ENCODE peak calls at places on chromosomes 11 and 22, in six cellular contexts. Q, Y, M, R, O and W are unnamed samples.

GRCh38 chr22:50714631-50715179 is 23.3 kb upstream of the ACR start:
- DNase-seq in Q (no peak), R (no peak), O (no peak), M (no peak), Y (no peak), W (no peak)

GRCh38 chr22:17781319-17782031 is 7.2 kb upstream of the BID start:
- DNase-seq in R (no peak), Y (peak; percentile 94), Q (no peak), M (peak; percentile 92), O (no peak), W (peak; percentile 92)

GRCh38 chr11:114128399-114128798 is 68.9 kb downstream of the ZBTB16 start:
- DNase-seq in R (no peak), M (no peak), O (no peak), Q (no peak), Y (no peak), W (no peak)

GRCh38 chr11:12402691-12403120 is 25.3 kb downstream of the PARVA start:
- DNase-seq in Y (no peak), Q (no peak), O (no peak), M (no peak), R (no peak), W (no peak)

GRCh38 chr11:95081412-95081811 is 8.2 kb upstream of the ENDOD1 start:
- DNase-seq in M (no peak), R (peak; percentile 36), O (no peak), Y (no peak), Q (no peak), W (no peak)

GRCh38 chr11:123567466-123567865 is 87.0 kb downstream of the SCN3B start:
- DNase-seq in R (no peak), Q (no peak), Y (no peak), M (no peak), O (no peak), W (no peak)

GRCh38 chr11:64355078-64355940 is 3.7 kb upstream of the RPS6KA4 start:
- DNase-seq in R (peak; percentile 89), O (peak; percentile 85), M (peak; percentile 68), Y (peak; percentile 77), Q (peak; percentile 77), W (peak; percentile 60)

GRCh38 chr11:111735262-111736116 is 30.7 kb downstream of the PPP2R1B start:
- DNase-seq in M (peak; percentile 95), R (peak; percentile 86), Y (peak; percentile 99), O (peak; percentile 84), Q (peak; percentile 63), W (peak; percentile 97)

GRCh38 chr11:108654994-108655631 is 9.8 kb upstream of the DDX10 start:
- DNase-seq in O (no peak), Y (peak; percentile 56), R (no peak), Q (no peak), M (peak; percentile 46), W (peak; percentile 49)

GRCh38 chr11:615453-616319 is at the start of gene IRF7:
- DNase-seq in O (peak; percentile 93), M (peak; percentile 82), Y (peak; percentile 80), R (peak; percentile 97), Q (peak; percentile 97), W (peak; percentile 73)

GRCh38 chr22:47592791-47593190 is 830.3 kb downstream of the TBC1D22A start:
- DNase-seq in M (no peak), O (no peak), Y (no peak), Q (no peak), R (no peak), W (no peak)

GRCh38 chr22:43829904-43830851 is 18.1 kb upstream of the EFCAB6 start:
- DNase-seq in R (peak; percentile 91), M (no peak), O (peak; percentile 58), Q (peak; percentile 43), Y (peak; percentile 54), W (no peak)

GRCh38 chr11:62603072-62603408 is 1.4 kb upstream of the MTA2 start:
- DNase-seq in O (peak; percentile 62), R (peak; percentile 31), Y (no peak), Q (no peak), M (no peak), W (no peak)

GRCh38 chr22:30872282-30873041 is 96.1 kb downstream of the MORC2 start:
- DNase-seq in Q (no peak), Y (no peak), M (no peak), O (no peak), R (peak; percentile 7), W (no peak)

DNA sequence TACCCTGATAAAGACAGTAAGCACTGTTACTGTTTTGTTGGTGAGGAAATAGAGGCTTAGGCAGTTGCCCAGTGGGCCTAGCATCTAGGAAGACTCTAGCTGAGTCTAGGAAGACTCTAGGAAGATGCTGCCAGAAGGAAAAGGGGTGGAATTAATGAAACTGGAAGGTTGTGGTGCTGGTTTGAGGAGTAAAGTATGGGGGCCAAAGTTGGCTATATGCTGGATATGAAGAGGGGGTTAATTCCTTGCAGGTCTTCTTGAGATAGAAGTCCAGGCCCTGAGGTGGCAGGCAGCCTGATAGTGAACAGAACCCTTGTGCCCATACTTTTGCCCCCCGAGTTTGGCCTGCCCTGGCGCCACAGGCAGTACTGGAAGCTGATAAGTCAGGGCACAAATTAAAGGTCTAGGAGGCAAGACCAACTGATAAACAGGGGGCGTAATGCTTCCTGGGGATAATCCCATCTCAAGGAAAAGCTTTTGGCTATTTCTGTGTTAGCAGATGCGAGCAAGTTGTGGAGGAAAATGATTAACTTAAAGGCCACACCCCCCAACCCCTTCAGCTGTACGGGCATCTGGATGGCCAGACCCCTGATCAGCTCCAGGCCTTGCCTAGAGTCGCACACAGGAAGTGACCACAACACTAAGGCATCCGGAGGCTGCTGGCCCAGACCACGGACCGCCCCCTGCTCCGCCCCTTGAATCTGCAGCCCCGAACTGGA is 3.1 kb downstream of the ILK start:
- DNase-seq in M (peak; percentile 83), O (peak; percentile 95), Q (peak; percentile 90), R (peak; percentile 95), Y (peak; percentile 95), W (peak; percentile 86)
- H3K4me3 ChIP-seq in M (no peak overlapping the region), O (peak overlapping the region; percentile 28), Q (no peak overlapping the region), R (peak overlapping the region; percentile 77), Y (peak overlapping the region; percentile 0), W (no peak overlapping the region)

DNA sequence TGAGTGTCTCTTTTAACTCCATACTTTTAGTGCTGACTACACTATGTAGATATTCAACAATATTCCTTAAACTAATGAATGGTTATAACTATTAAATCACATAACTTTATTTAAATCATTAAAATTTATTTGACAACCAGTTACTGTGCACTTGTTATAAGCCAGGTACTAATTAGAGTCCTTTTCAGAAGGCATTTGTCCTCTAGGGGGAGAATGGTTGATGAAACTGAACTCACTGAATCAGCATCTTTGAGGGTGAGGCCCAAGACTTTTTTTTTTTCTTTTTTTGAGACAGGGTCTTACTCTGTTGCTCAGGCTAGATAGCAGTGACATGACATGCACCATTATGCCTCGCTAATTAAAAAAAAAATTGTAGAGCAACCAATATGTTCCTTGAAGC is 515.6 kb upstream of the CCDC90B start:
- DNase-seq in R (no peak), Q (no peak), M (no peak), Y (no peak), O (no peak), W (peak; percentile 18)
- TF ChIP-seq CTCF in R (no peak), Q (no peak), M (peak; percentile 22), Y (no peak), O (no peak), W (no peak)

GRCh38 chr11:75884321-75884720 is 69.3 kb downstream of the UVRAG start:
- DNase-seq in Q (no peak), O (no peak), R (no peak), Y (no peak), M (no peak), W (no peak)

GRCh38 chr11:75874942-75875341 is 59.9 kb downstream of the UVRAG start:
- DNase-seq in Y (no peak), R (no peak), Q (no peak), M (no peak), O (no peak), W (no peak)

GRCh38 chr11:75878968-75879367 is 64.0 kb downstream of the UVRAG start:
- DNase-seq in M (no peak), Y (no peak), Q (no peak), R (no peak), O (no peak), W (no peak)

GRCh38 chr11:75879737-75880136 is 64.7 kb downstream of the UVRAG start:
- DNase-seq in O (no peak), M (no peak), Y (no peak), R (no peak), Q (no peak), W (no peak)
- H3K36me3 ChIP-seq in O (no peaks in the 10 kb centered on the region), M (no peaks in the 10 kb centered on the region), Y (peaks cover 1% of the 10 kb centered on the region), R (no peaks in the 10 kb centered on the region), Q (peaks cover 2% of the 10 kb centered on the region), W (no peaks in the 10 kb centered on the region)

GRCh38 chr11:44308923-44309482 is 936 bp downstream of the ALX4 start:
- DNase-seq in Q (no peak), O (no peak), M (no peak), R (no peak), Y (no peak), W (no peak)

GRCh38 chr11:44310198-44310455 is 188 bp upstream of the ALX4 start:
- DNase-seq in R (no peak), M (no peak), Q (no peak), Y (no peak), O (no peak), W (no peak)

GRCh38 chr11:44310456-44311272 is 725 bp upstream of the ALX4 start:
- DNase-seq in Q (no peak), Y (no peak), M (no peak), O (no peak), R (no peak), W (no peak)

GRCh38 chr11:44308256-44308922 is 1.6 kb downstream of the ALX4 start:
- DNase-seq in M (no peak), R (no peak), Y (no peak), Q (no peak), O (no peak), W (no peak)

DNA sequence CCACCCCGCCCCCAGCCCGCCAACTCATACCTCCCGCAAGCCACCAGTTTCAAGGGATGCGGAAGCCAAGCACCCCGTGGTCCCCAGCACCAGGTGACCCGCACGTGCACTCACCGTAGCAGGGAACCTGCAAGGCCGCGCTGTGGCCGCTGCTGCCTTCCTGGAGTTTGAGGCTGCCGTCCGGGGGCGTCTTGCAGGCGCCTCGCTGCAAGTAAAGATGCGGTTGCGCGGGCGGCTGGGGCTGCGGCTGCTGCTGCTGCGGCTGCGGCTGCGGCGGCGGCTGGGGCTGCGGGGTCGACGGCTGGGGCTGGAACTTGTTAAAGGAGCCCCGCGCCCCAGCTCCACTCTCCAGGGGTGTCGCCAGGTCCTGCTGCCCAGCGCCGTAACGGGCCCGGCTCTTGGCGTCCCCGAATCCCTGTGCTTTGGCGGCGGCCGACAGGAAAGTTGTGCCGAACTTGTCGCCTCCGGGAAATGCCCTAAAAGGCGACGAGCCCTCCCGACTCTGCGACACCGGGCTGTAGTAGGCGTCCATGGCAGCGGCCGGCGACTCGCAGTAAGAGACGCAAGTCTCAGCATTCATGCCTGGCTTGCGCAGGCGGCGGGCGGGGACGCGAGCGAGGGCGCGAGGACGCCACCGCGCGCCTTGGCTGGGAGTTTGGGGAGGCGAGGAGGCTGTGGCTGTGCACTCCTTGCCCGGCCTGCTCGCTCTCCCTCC is at the start of gene ALX4:
- DNase-seq in M (peak; percentile 43), O (no peak), Y (no peak), R (no peak), Q (no peak), W (no peak)
- H3K4me3 ChIP-seq in M (peak within 1 kb of the TSS; percentile 7), O (peak within 1 kb of the TSS; percentile 26), Y (no peak within 1 kb of the TSS), R (peak within 1 kb of the TSS; percentile 45), Q (no peak within 1 kb of the TSS), W (no peak within 1 kb of the TSS)

DNA sequence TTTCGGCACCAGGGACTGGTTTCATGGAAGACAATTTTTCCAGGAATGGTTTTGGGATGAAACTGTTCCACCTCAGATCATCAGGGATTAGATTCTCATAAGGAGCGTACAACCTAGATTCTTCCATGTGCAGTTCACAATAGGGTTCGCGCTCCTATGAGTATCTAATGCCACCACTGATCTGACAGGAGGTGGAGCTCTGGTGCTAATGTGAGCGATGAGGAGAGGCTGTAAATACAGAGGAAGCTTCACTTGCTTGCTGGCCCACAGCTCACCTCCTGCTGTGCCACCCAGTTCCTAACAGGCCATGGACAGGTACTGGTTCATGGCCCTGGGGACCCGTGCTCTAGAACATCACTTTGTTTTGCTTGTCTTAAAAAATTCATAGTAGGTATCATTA is 41.8 kb upstream of the AMPD3 start:
- DNase-seq in Q (no peak), O (no peak), R (no peak), Y (peak; percentile 22), M (peak; percentile 27), W (peak; percentile 35)
- TF ChIP-seq CTCF in Q (no peak), O (no peak), R (no peak), Y (peak; percentile 30), M (no peak), W (no peak)